ENCODE peak calls at places on chromosomes 2 and 18, in four cellular contexts. W is K562, S is testis, X is stomach. A is an unnamed sample.

GRCh38 chr2:137383391-137383790 is 580.9 kb upstream of the HNMT start:
- DNase-seq in W (no peak), X (no peak), S (peak), A (no peak)

GRCh38 chr2:121903037-121903689 is 147.7 kb downstream of the TSN start:
- DNase-seq in W (no peak), X (no peak), S (no peak), A (no peak)

GRCh38 chr2:3266727-3267548 is 110.7 kb downstream of the EIPR1 start:
- DNase-seq in W (no peak), X (no peak), S (no peak), A (no peak)

GRCh38 chr2:95231723-95232122 is 24.4 kb downstream of the ZNF892 start:
- DNase-seq in X (peak), S (peak), W (peak), A (no peak)

GRCh38 chr2:8125741-8126691 is 555.8 kb upstream of the ID2 start:
- DNase-seq in X (no peak), S (peak), W (no peak), A (peak)

GRCh38 chr2:77028032-77028600 is 494.1 kb downstream of the LRRTM4 start:
- DNase-seq in X (no peak), S (no peak), W (no peak), A (no peak)

GRCh38 chr18:25310045-25310444 is 41.9 kb downstream of the ZNF521 start:
- DNase-seq in W (no peak), S (no peak), X (no peak), A (no peak)

GRCh38 chr2:7692657-7693161 is 775.5 kb downstream of the RNF144A start:
- DNase-seq in X (no peak), W (no peak), S (no peak), A (peak)

GRCh38 chr2:98486374-98486981 is 41.8 kb downstream of the INPP4A start:
- DNase-seq in X (no peak), S (peak), W (no peak), A (no peak)

GRCh38 chr18:13608791-13609552 is 117.4 kb downstream of the FAM210A start:
- DNase-seq in X (no peak), W (no peak), S (peak), A (no peak)

GRCh38 chr2:23637011-23637778 is 252.2 kb downstream of the KLHL29 start:
- DNase-seq in W (no peak), X (no peak), S (no peak), A (peak)

GRCh38 chr2:240184198-240184590 is 43.7 kb upstream of the OTOS start:
- DNase-seq in S (no peak), W (no peak), X (no peak), A (no peak)

GRCh38 chr2:180364719-180365118 is 357.6 kb upstream of the CWC22 start:
- DNase-seq in S (no peak), X (peak), W (no peak), A (no peak)

GRCh38 chr18:76167440-76167839 is 327.6 kb downstream of the ZNF516 start:
- DNase-seq in X (no peak), S (no peak), W (no peak), A (no peak)

GRCh38 chr18:76168206-76168605 is 326.8 kb downstream of the ZNF516 start:
- DNase-seq in S (no peak), W (no peak), X (no peak), A (no peak)

GRCh38 chr18:76161983-76162382 is 333.1 kb downstream of the ZNF516 start:
- DNase-seq in X (no peak), W (no peak), S (no peak), A (no peak)

DNA sequence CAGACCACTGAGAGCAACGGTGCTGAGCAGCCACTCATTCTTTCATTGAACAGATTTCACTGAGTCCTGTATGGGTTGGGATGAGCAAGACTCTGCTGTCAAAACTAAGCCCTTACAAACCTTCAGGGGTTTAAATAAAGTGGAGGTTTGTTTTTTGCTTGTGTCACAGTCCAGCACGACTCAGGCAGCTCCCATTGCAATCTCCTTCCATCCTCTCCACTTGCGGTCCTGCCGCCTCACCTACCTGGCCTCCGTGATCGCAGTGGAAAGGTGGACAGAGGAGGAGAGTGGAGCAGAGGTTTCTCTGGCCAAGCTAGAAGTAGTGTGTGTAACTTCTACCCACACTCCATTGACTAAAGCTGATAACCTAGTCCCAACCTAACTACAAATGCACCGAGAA is 332.2 kb downstream of the ZNF516 start:
- DNase-seq in W (no peak), S (no peak), X (no peak), A (no peak)
- TF ChIP-seq CTCF in W (no peak), S (no peak), X (no peak), A (no peak)

GRCh38 chr2:21095178-21095577 is 28.6 kb upstream of the TDRD15 start:
- DNase-seq in S (no peak), W (no peak), X (no peak), A (no peak)
- TF ChIP-seq POLR2A in S (no peak), W (no peak), X (no peak), A (no peak)

GRCh38 chr2:74199275-74199701 is 873 bp downstream of the MTHFD2 start:
- DNase-seq in W (no peak), X (no peak), S (no peak), A (no peak)

GRCh38 chr2:74199871-74200305 is 1.5 kb downstream of the MTHFD2 start:
- DNase-seq in X (no peak), W (no peak), S (no peak), A (no peak)

GRCh38 chr2:74198461-74199274 is at the start of gene MTHFD2:
- DNase-seq in W (peak), X (peak), S (peak), A (peak)

GRCh38 chr2:74197049-74197448 is 1.4 kb upstream of the MTHFD2 start:
- DNase-seq in S (no peak), X (no peak), W (peak), A (no peak)

GRCh38 chr2:74197983-74198460 is 393 bp upstream of the MTHFD2 start:
- DNase-seq in W (no peak), S (no peak), X (no peak), A (no peak)
- H3K4me3 ChIP-seq in W (peak), S (peak), X (peak), A (peak)

GRCh38 chr2:117968724-117969121 is 45.1 kb downstream of the CCDC93 start:
- DNase-seq in X (no peak), S (no peak), W (no peak), A (no peak)
- TF ChIP-seq CTCF in X (no peak), S (no peak), W (no peak), A (no peak)

GRCh38 chr2:20052229-20052871 is 922 bp upstream of the LAPTM4A start:
- DNase-seq in W (no peak), S (no peak), X (no peak), A (no peak)

GRCh38 chr2:20049631-20050030 is 1.8 kb downstream of the LAPTM4A start:
- DNase-seq in S (no peak), W (no peak), X (no peak), A (no peak)

GRCh38 chr2:20050104-20050711 is 1.2 kb downstream of the LAPTM4A start:
- DNase-seq in X (no peak), S (peak), W (peak), A (no peak)

GRCh38 chr2:20051518-20052228 is at the start of gene LAPTM4A:
- DNase-seq in W (peak), X (peak), S (peak), A (peak)

DNA sequence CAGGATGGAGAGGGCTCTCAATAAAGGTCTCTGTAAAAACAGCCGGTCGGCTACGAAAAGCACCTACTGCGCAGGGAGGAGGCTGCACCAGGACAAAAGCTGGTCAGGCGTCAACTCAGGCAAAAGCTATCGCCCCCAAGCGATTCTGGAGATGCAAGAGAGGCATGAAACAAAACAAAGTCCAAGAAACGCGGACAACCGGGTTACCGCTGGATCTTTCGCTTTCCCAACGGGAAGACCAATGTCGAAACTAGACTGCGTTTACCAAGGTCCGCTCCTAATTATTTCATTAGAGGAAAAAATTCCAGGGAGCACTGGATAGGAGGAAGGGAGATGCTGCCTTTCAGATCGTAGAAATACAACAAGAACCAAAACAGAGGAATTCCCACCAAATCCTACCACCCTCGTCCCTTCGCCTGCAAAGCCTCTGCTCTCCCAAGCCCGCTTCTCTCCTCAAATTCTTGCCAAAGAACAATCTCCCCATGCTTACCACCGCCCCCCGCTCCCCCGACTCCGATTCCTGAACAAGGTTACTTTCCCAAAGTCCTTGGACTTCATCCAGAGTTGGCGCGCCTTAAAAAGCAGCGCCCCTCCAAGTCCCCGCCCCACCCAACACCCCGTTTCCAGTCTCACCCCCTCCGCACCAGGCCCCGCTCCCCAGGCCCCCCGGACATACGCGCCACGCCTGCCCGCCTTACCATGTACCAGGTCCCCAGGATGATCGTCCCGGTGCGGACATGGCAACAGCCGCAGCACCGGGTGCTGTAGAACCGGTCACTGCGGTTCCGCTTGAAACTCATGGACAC is 513 bp downstream of the LAPTM4A start:
- DNase-seq in X (peak), W (peak), S (peak), A (peak)
- TF ChIP-seq POLR2A in X (no peak), W (no peak), S (no peak), A (no peak)

DNA sequence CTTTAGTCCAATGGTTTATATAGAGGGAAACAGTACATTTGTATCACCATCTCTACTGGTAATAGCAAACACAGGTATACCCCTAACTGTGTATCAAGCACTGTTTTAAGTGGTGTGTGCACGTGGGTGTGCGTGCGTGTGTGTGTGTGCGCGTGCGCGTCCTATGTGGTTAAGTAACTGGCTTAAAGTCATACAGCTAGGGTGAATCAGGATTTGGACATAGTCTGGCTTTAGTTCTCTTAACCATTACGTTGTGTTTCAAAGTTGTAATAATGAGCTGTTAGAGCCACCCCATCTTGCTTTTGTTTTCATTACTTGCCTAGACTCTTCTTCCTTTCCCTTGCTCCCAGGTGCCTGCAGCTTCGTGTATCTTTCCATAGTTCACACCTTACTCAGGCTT is 2.1 kb downstream of the HADHB start:
- DNase-seq in S (no peak), W (peak), X (no peak), A (peak)
- H3K4me3 ChIP-seq in S (no peak), W (peak), X (no peak), A (peak)

GRCh38 chr2:11589316-11589940 is 55.6 kb downstream of the GREB1 start:
- DNase-seq in S (no peak), W (no peak), X (no peak), A (no peak)
- TF ChIP-seq CTCF in S (no peak), W (peak), X (no peak), A (no peak)

GRCh38 chr2:218320704-218321336 is 28.5 kb upstream of the TMBIM1 start:
- DNase-seq in W (no peak), S (no peak), X (no peak), A (no peak)

GRCh38 chr2:218326315-218326714 is 30.3 kb upstream of the CATIP start:
- DNase-seq in S (no peak), W (no peak), X (no peak), A (no peak)

GRCh38 chr2:218322756-218323525 is 30.6 kb upstream of the TMBIM1 start:
- DNase-seq in W (peak), X (peak), S (peak), A (peak)

GRCh38 chr2:218325566-218326160 is 31.0 kb upstream of the CATIP start:
- DNase-seq in S (no peak), X (no peak), W (no peak), A (no peak)

GRCh38 chr2:218323526-218324472 is 31.5 kb upstream of the TMBIM1 start:
- DNase-seq in S (peak), W (no peak), X (no peak), A (no peak)
- TF ChIP-seq POLR2A in S (no peak), W (no peak), X (no peak), A (no peak)

GRCh38 chr18:69838620-69839411 is 108.9 kb downstream of the CD226 start:
- DNase-seq in X (no peak), S (peak), W (peak), A (no peak)
- H3K4me3 ChIP-seq in X (no peak), S (no peak), W (peak), A (no peak)

GRCh38 chr18:48896875-48897511 is 53.8 kb downstream of the SMAD7 start:
- DNase-seq in X (peak), S (peak), W (peak), A (peak)
- TF ChIP-seq CTCF in X (no peak), S (no peak), W (peak), A (no peak)